ENCODE peak calls at places on chromosomes 11 and 22, in four cellular contexts. L, O, F and K are unnamed samples.

GRCh38 chr11:108732395-108732794 is 67.5 kb downstream of the DDX10 start:
- DNase-seq in L (no peak), O (no peak), F (no peak), K (no peak)

GRCh38 chr11:21489735-21490134 is 703.1 kb upstream of the ANO5 start:
- DNase-seq in L (no peak), O (no peak), F (no peak), K (no peak)

GRCh38 chr11:72625746-72626636 is 48.2 kb downstream of the PDE2A start:
- DNase-seq in L (peak; percentile 53), O (no peak), F (peak; percentile 41), K (no peak)

GRCh38 chr11:113505541-113506375 is 30.6 kb upstream of the DRD2 start:
- DNase-seq in L (peak; percentile 55), O (no peak), F (no peak), K (no peak)

GRCh38 chr22:46047841-46048595 is 71.1 kb upstream of the WNT7B start:
- DNase-seq in L (no peak), O (no peak), F (no peak), K (no peak)

GRCh38 chr11:104624021-104624420 is 274.2 kb downstream of the CASP12 start:
- DNase-seq in L (no peak), O (no peak), F (no peak), K (no peak)

GRCh38 chr11:3215346-3216026 is 3.1 kb downstream of the MRGPRG start:
- DNase-seq in L (no peak), O (no peak), F (no peak), K (no peak)

GRCh38 chr11:64253481-64253880 is 2.2 kb downstream of the PLCB3 start:
- DNase-seq in L (no peak), O (no peak), F (no peak), K (no peak)

GRCh38 chr11:45045692-45046471 is 95.2 kb upstream of the TP53I11 start:
- DNase-seq in L (no peak), O (no peak), F (no peak), K (no peak)

GRCh38 chr11:13826505-13827278 is 135.8 kb upstream of the SPON1 start:
- DNase-seq in L (no peak), O (no peak), F (peak; percentile 13), K (no peak)

GRCh38 chr22:45159652-45160462 is 3.9 kb upstream of the NUP50 start:
- DNase-seq in L (peak; percentile 88), O (no peak), F (no peak), K (peak; percentile 22)

DNA sequence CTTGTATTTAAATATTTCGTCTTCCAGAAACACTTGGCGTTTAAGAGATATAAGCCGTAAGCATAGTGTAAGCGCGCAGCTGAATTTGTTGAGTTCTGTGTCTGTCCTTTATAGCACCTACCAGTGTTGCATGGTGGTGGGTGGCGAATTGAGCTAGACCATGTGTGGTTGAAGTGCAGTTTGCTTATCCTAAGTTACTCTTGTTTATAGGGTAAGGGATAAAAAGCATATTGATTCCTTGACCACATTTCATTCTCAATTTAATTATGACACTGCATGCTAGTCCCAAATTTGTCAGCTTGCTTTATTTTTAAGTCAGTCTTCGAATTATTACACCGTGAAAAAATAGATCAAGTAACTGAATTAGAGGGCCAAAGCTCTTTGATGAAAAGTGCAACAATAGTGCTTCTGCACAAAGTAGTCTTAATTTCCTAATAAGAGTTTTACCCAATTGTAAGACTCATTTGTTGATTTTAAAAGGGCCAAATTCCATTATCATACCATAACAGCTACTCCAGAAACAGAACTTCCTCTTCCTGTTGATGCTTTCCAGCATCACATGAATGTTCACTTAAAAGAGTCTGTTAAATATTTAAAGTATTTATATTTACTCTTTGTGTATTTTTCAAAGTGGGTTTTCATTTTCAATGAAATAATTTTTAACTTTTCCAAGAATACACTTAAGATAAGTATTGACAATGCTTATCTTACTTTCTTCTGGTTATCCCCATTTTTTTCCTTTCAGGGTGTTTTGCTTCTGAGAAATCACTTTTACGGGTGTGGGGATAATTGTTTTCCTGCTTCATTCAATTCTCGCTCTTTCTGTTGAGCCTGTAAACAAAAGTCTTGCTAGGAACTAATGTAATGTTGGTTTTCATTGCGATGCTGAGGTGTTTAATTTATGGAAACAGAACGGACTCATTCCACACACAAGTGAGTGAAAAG is 2.0 kb downstream of the ARHGEF12 start:
- DNase-seq in L (peak; percentile 27), O (no peak), F (no peak), K (no peak)
- TF ChIP-seq TARDBP in L (no peak), O (no peak), F (no peak), K (no peak)

GRCh38 chr11:130562549-130562948 is 114.1 kb downstream of the ADAMTS15 start:
- DNase-seq in L (no peak), O (no peak), F (no peak), K (no peak)
- TF ChIP-seq FOXK2 in L (no peak), O (no peak), F (no peak), K (no peak)

GRCh38 chr22:37709445-37709765 is 12.6 kb downstream of the TRIOBP start:
- DNase-seq in L (no peak), O (no peak), F (no peak), K (no peak)

GRCh38 chr22:37710675-37711074 is 13.8 kb downstream of the TRIOBP start:
- DNase-seq in L (no peak), O (no peak), F (no peak), K (no peak)

GRCh38 chr22:37711490-37711889 is 14.6 kb downstream of the TRIOBP start:
- DNase-seq in L (no peak), O (no peak), F (no peak), K (no peak)

GRCh38 chr22:37705205-37705604 is 8.4 kb downstream of the TRIOBP start:
- DNase-seq in L (no peak), O (no peak), F (no peak), K (no peak)

GRCh38 chr22:37708580-37709444 is 12.0 kb downstream of the TRIOBP start:
- DNase-seq in L (no peak), O (no peak), F (no peak), K (no peak)
- TF ChIP-seq TARDBP in L (no peak), O (no peak), F (no peak), K (no peak)

GRCh38 chr22:33811686-33812085 is 108.6 kb downstream of the LARGE1 start:
- DNase-seq in L (no peak), O (no peak), F (no peak), K (no peak)
- TF ChIP-seq FOXK2 in L (no peak), O (no peak), F (no peak), K (no peak)

DNA sequence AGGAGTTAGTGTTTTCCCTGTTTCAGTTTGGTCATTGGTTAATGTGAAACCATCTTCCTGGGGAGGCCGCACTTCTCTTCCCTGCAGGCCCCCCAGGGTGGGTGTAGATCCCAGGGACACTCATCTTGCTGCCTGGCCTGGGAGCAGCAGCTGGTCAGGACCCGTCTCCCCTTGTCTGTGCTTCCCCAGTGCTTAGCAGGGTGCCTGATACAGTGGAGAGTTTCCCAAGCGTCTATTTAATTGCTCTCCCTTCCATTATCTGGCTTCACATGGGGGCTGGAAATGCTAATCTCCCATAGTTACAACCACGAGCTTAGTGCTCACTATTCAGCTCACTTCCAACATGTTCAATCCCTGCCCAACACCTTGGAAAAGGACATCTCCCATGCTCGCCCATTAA is 100.5 kb downstream of the DSCAML1 start:
- DNase-seq in L (no peak), O (no peak), F (no peak), K (no peak)
- TF ChIP-seq TARDBP in L (no peak), O (no peak), F (no peak), K (no peak)